ENCODE peak calls at places on chromosome 15, in ten cellular contexts. D is heart right ventricle, P is GM12865, L is HL-60, H is aorta, S is cardiac fibroblast, J is astrocyte, G is breast epithelium, I is psoas muscle, K is PC-3. M is an unnamed sample.

GRCh38 chr15:74411686-74412085 is 22.1 kb downstream of the SEMA7A start:
- DNase-seq in D (no peak), P (no peak), L (no peak), H (no peak), S (no peak), J (no peak), G (no peak), I (no peak), K (no peak), M (no peak)

GRCh38 chr15:67915374-67916050 is 75.7 kb upstream of the RNU6-1 start:
- DNase-seq in D (peak), P (no peak), L (no peak), H (peak), S (no peak), J (no peak), G (peak), I (peak), K (peak), M (no peak)

GRCh38 chr15:69305204-69305931 is 6.7 kb downstream of the PAQR5 start:
- DNase-seq in D (peak), P (no peak), L (no peak), H (peak), S (peak), J (peak), G (no peak), I (peak), K (peak), M (no peak)

GRCh38 chr15:77168616-77169015 is 97.7 kb upstream of the TSPAN3 start:
- DNase-seq in D (no peak), P (no peak), L (no peak), H (no peak), S (no peak), J (peak), G (no peak), I (no peak), K (no peak), M (no peak)

GRCh38 chr15:72118400-72118978 is at the start of gene SENP8:
- DNase-seq in D (no peak), P (no peak), L (no peak), H (no peak), S (no peak), J (no peak), G (no peak), I (no peak), K (no peak), M (no peak)

GRCh38 chr15:62135532-62136134 is 29.5 kb downstream of the C2CD4B start:
- DNase-seq in D (no peak), P (no peak), L (no peak), H (peak), S (peak), J (peak), G (no peak), I (no peak), K (peak), M (no peak)

GRCh38 chr15:67133738-67134576 is 68.6 kb downstream of the SMAD3 start:
- DNase-seq in D (peak), P (peak), L (peak), H (no peak), S (peak), J (peak), G (no peak), I (no peak), K (no peak), M (no peak)

GRCh38 chr15:55279746-55280351 is 9.8 kb downstream of the RAB27A start:
- DNase-seq in D (no peak), P (peak), L (peak), H (no peak), S (peak), J (peak), G (no peak), I (no peak), K (peak), M (no peak)

GRCh38 chr15:60265057-60265456 is 132.7 kb downstream of the ANXA2 start:
- DNase-seq in D (no peak), P (no peak), L (no peak), H (no peak), S (no peak), J (no peak), G (no peak), I (no peak), K (no peak), M (no peak)

GRCh38 chr15:92365079-92365478 is 28.6 kb upstream of the ST8SIA2 start:
- DNase-seq in D (no peak), P (no peak), L (no peak), H (no peak), S (peak), J (peak), G (no peak), I (no peak), K (no peak), M (no peak)

GRCh38 chr15:39582286-39582976 is 1.6 kb downstream of the THBS1 start:
- DNase-seq in D (no peak), P (no peak), L (no peak), H (no peak), S (peak), J (no peak), G (no peak), I (peak), K (peak), M (no peak)

GRCh38 chr15:77013786-77014136 is 18.8 kb downstream of the PSTPIP1 start:
- DNase-seq in D (no peak), P (peak), L (peak), H (no peak), S (no peak), J (no peak), G (no peak), I (no peak), K (peak), M (no peak)

GRCh38 chr15:49620174-49620573 is 444 bp downstream of the FAM227B start:
- DNase-seq in D (no peak), P (peak), L (peak), H (no peak), S (peak), J (peak), G (no peak), I (no peak), K (peak), M (no peak)

GRCh38 chr15:78390823-78391222 is 47.2 kb upstream of the IREB2 start:
- DNase-seq in D (no peak), P (no peak), L (no peak), H (no peak), S (no peak), J (peak), G (no peak), I (no peak), K (no peak), M (no peak)

GRCh38 chr15:51080286-51080685 is 14.4 kb downstream of the TNFAIP8L3 start:
- DNase-seq in D (no peak), P (no peak), L (no peak), H (no peak), S (no peak), J (no peak), G (no peak), I (no peak), K (no peak), M (no peak)

GRCh38 chr15:48667701-48668100 is 22.2 kb upstream of the FBN1 start:
- DNase-seq in D (no peak), P (no peak), L (no peak), H (no peak), S (peak), J (peak), G (no peak), I (no peak), K (peak), M (no peak)

GRCh38 chr15:43939070-43939469 is 112.3 kb downstream of the WDR76 start:
- DNase-seq in D (no peak), P (no peak), L (no peak), H (no peak), S (peak), J (no peak), G (no peak), I (no peak), K (peak), M (no peak)

GRCh38 chr15:43329222-43329959 is 982 bp downstream of the LCMT2 start:
- DNase-seq in D (peak), P (no peak), L (no peak), H (peak), S (peak), J (peak), G (no peak), I (no peak), K (no peak), M (no peak)

GRCh38 chr15:68640791-68641331 is 62.1 kb downstream of the CORO2B start:
- DNase-seq in D (peak), P (no peak), L (no peak), H (no peak), S (no peak), J (no peak), G (peak), I (no peak), K (no peak), M (no peak)

GRCh38 chr15:43118829-43119228 is 13.0 kb upstream of the UBR1 start:
- DNase-seq in D (no peak), P (peak), L (no peak), H (no peak), S (no peak), J (no peak), G (no peak), I (no peak), K (no peak), M (no peak)

GRCh38 chr15:68792901-68793766 is 27.6 kb downstream of the ANP32A start:
- DNase-seq in D (no peak), P (no peak), L (no peak), H (no peak), S (no peak), J (no peak), G (peak), I (no peak), K (no peak), M (no peak)

GRCh38 chr15:80109388-80109787 is 43.4 kb upstream of the FAH start:
- DNase-seq in D (no peak), P (no peak), L (no peak), H (no peak), S (no peak), J (no peak), G (no peak), I (no peak), K (no peak), M (no peak)

GRCh38 chr15:45794768-45795486 is 160.1 kb downstream of the SQOR start:
- DNase-seq in D (no peak), P (no peak), L (no peak), H (no peak), S (no peak), J (no peak), G (no peak), I (no peak), K (no peak), M (no peak)

GRCh38 chr15:69980311-69981059 is 117.2 kb downstream of the TLE3 start:
- DNase-seq in D (no peak), P (peak), L (no peak), H (no peak), S (no peak), J (no peak), G (no peak), I (no peak), K (no peak), M (no peak)

GRCh38 chr15:83654379-83655236 is 685 bp downstream of the ADAMTSL3 start:
- DNase-seq in D (peak), P (no peak), L (no peak), H (peak), S (no peak), J (no peak), G (no peak), I (peak), K (peak), M (no peak)

GRCh38 chr15:101373580-101373979 is 78.5 kb upstream of the SNRPA1 start:
- DNase-seq in D (no peak), P (no peak), L (no peak), H (no peak), S (no peak), J (no peak), G (no peak), I (no peak), K (no peak), M (no peak)

GRCh38 chr15:81270781-81271491 is 53.0 kb downstream of the STARD5 start:
- DNase-seq in D (no peak), P (no peak), L (no peak), H (no peak), S (peak), J (peak), G (no peak), I (no peak), K (peak), M (no peak)

GRCh38 chr15:94383706-94384105 is 152.3 kb downstream of the MCTP2 start:
- DNase-seq in D (no peak), P (no peak), L (no peak), H (no peak), S (peak), J (no peak), G (no peak), I (no peak), K (peak), M (no peak)

GRCh38 chr15:62079594-62079993 is 12.8 kb downstream of the C2CD4A start:
- DNase-seq in D (no peak), P (no peak), L (no peak), H (no peak), S (no peak), J (no peak), G (no peak), I (no peak), K (no peak), M (no peak)

GRCh38 chr15:101003706-101004105 is 84.5 kb downstream of the LRRK1 start:
- DNase-seq in D (no peak), P (no peak), L (no peak), H (no peak), S (no peak), J (no peak), G (no peak), I (no peak), K (no peak), M (no peak)

GRCh38 chr15:29690765-29691475 is 131.3 kb downstream of the TJP1 start:
- DNase-seq in D (no peak), P (no peak), L (no peak), H (no peak), S (peak), J (peak), G (no peak), I (no peak), K (peak), M (no peak)

GRCh38 chr15:100727291-100727851 is 125.0 kb downstream of the ASB7 start:
- DNase-seq in D (no peak), P (no peak), L (no peak), H (no peak), S (no peak), J (peak), G (peak), I (no peak), K (no peak), M (no peak)

GRCh38 chr15:90015749-90016148 is 14.6 kb downstream of the ZNF710 start:
- DNase-seq in D (no peak), P (no peak), L (no peak), H (no peak), S (no peak), J (no peak), G (no peak), I (no peak), K (no peak), M (no peak)

GRCh38 chr15:96494530-96494929 is 164.0 kb downstream of the NR2F2 start:
- DNase-seq in D (no peak), P (no peak), L (peak), H (no peak), S (no peak), J (no peak), G (no peak), I (no peak), K (no peak), M (no peak)

GRCh38 chr15:74955796-74956647 is 550 bp downstream of the RPP25 start:
- DNase-seq in D (peak), P (peak), L (peak), H (peak), S (peak), J (peak), G (peak), I (peak), K (no peak), M (no peak)

GRCh38 chr15:85129881-85130280 is 148.2 kb downstream of the PDE8A start:
- DNase-seq in D (no peak), P (no peak), L (no peak), H (no peak), S (no peak), J (no peak), G (no peak), I (no peak), K (no peak), M (no peak)

GRCh38 chr15:81338422-81339007 is 14.6 kb upstream of the STARD5 start:
- DNase-seq in D (peak), P (no peak), L (no peak), H (peak), S (peak), J (peak), G (no peak), I (peak), K (peak), M (no peak)

GRCh38 chr15:92714071-92714456 is 58.5 kb upstream of the FAM174B start:
- DNase-seq in D (no peak), P (no peak), L (no peak), H (no peak), S (peak), J (peak), G (no peak), I (no peak), K (peak), M (no peak)

GRCh38 chr15:52505141-52505540 is 23.5 kb downstream of the MYO5A start:
- DNase-seq in D (no peak), P (no peak), L (peak), H (peak), S (no peak), J (no peak), G (no peak), I (peak), K (no peak), M (no peak)
- H3K4me3 ChIP-seq in D (no peak), P (no peak), L (no peak), H (no peak), S (no peak), J (no peak), G (no peak), I (no peak), K (no peak), M (no peak)

GRCh38 chr15:38164061-38164460 is 88.6 kb upstream of the SPRED1 start:
- DNase-seq in D (no peak), P (no peak), L (no peak), H (no peak), S (no peak), J (no peak), G (no peak), I (no peak), K (no peak), M (no peak)
- H3K4me3 ChIP-seq in D (no peak), P (no peak), L (no peak), H (no peak), S (no peak), J (no peak), G (no peak), I (no peak), K (no peak), M (no peak)

DNA sequence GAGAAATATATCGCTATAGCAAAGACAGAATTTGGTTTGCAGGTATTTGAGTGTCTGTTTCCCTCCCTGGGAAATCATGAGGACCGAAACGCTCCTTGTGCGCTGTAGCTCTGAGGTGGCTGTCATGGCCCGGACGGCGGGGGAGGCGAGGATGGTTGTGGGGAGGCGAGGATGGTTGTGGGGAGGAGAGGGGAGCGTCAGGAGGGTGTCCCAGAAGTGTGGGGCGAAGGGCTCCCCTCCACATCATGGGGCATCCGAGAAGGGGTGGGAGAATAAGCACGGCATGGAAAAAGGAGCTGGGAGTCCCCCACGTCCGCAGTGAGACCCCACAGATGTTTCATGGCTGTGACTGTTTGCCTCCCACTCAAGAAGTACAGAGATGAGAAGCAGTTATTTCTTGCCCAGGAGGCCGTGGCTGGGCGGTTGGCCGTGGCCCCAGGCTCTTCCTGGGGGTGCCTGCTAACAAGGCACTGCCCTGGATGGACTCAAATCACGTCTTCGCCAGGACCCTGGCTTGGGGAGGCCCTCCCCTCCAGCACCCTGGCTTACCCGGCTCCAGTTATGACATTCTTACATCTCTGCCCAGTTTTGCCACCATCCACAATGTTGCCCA is 947 bp upstream of the ATP10A start:
- DNase-seq in D (no peak), P (no peak), L (no peak), H (no peak), S (no peak), J (no peak), G (no peak), I (no peak), K (no peak), M (no peak)
- H3K4me3 ChIP-seq in D (peak), P (no peak), L (no peak), H (peak), S (no peak), J (peak), G (peak), I (peak), K (peak), M (no peak)

GRCh38 chr15:32646304-32646703 is 4.8 kb downstream of the SCG5 start:
- DNase-seq in D (no peak), P (no peak), L (no peak), H (no peak), S (no peak), J (no peak), G (no peak), I (no peak), K (no peak), M (no peak)

GRCh38 chr15:32641517-32642059 is at the start of gene SCG5:
- DNase-seq in D (no peak), P (no peak), L (no peak), H (no peak), S (peak), J (peak), G (no peak), I (no peak), K (no peak), M (no peak)

GRCh38 chr15:32643907-32644445 is 2.5 kb downstream of the SCG5 start:
- DNase-seq in D (no peak), P (no peak), L (no peak), H (no peak), S (peak), J (no peak), G (no peak), I (no peak), K (no peak), M (no peak)

GRCh38 chr15:32637704-32638103 is 3.8 kb upstream of the SCG5 start:
- DNase-seq in D (no peak), P (no peak), L (no peak), H (no peak), S (no peak), J (no peak), G (no peak), I (no peak), K (peak), M (no peak)

GRCh38 chr15:32642667-32643425 is 1.3 kb downstream of the SCG5 start:
- DNase-seq in D (no peak), P (no peak), L (no peak), H (no peak), S (no peak), J (no peak), G (no peak), I (no peak), K (no peak), M (no peak)
- H3K4me3 ChIP-seq in D (no peak), P (no peak), L (no peak), H (no peak), S (no peak), J (no peak), G (no peak), I (no peak), K (no peak), M (no peak)

DNA sequence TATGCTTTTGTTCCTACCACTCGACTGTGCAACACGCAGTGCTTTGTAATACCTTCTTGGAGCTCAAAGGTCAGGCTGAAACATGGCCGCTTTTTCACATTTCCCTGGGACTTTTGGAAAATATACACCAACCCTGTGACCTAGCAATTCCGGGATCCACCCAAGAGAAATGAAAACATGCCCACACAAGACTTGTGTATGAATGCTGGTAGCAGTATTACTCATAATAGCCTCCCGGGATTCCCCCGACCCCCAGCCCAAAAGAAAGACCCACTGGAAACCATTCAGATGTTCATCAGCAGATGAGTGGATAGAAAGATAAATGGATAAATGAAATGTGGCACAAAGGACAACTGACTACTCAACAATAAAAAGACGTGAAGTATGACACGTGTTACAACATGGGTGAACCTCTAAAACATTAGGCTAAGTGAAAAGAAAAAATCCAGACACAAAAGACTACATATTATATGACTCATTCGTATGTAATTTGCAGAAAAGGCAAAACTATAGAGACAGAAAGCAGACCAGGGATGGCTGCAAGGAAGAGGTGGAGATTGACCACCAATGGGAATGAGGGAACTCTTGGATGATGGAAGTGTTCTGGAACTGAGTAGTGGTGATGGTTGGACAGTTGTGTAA is 104.1 kb downstream of the PGPEP1L start:
- DNase-seq in D (no peak), P (peak), L (no peak), H (no peak), S (peak), J (peak), G (no peak), I (no peak), K (peak), M (no peak)
- H3K4me3 ChIP-seq in D (no peak), P (no peak), L (no peak), H (no peak), S (no peak), J (no peak), G (no peak), I (no peak), K (no peak), M (no peak)

GRCh38 chr15:41620536-41621199 is 39.5 kb upstream of the MGA start:
- DNase-seq in D (no peak), P (no peak), L (no peak), H (no peak), S (no peak), J (no peak), G (no peak), I (no peak), K (no peak), M (no peak)
- H3K4me3 ChIP-seq in D (peak), P (no peak), L (peak), H (peak), S (peak), J (peak), G (peak), I (peak), K (peak), M (peak)

M was measured in SK-N-MC.